ENCODE peak calls at places on chromosomes 6 and 20, in ten cellular contexts. W, I, V, D, L, F, S, J, H and Z are unnamed samples.

GRCh38 chr6:67361264-67361663 is 1273.8 kb upstream of the ADGRB3 start:
- DNase-seq in W (no peak), I (no peak), V (no peak), D (no peak), L (no peak), F (no peak), S (no peak), J (no peak), H (no peak), Z (no peak)

GRCh38 chr6:106192824-106193223 is 106.7 kb downstream of the PRDM1 start:
- DNase-seq in W (no peak), I (no peak), V (no peak), D (no peak), L (peak; percentile 66), F (no peak), S (no peak), J (no peak), H (no peak), Z (peak; percentile 4)

GRCh38 chr6:141467881-141468280 is 664.8 kb upstream of the GJE1 start:
- DNase-seq in W (no peak), I (no peak), V (no peak), D (no peak), L (peak; percentile 52), F (no peak), S (no peak), J (no peak), H (no peak), Z (peak; percentile 23)

GRCh38 chr6:151900256-151900655 is 92.8 kb downstream of the ESR1 start:
- DNase-seq in W (no peak), I (no peak), V (no peak), D (no peak), L (no peak), F (no peak), S (no peak), J (no peak), H (no peak), Z (no peak)

GRCh38 chr6:43669922-43670622 is 17.5 kb downstream of the MRPS18A start:
- DNase-seq in W (no peak), I (peak; percentile 55), V (peak; percentile 40), D (peak; percentile 43), L (no peak), F (peak; percentile 60), S (no peak), J (no peak), H (no peak), Z (no peak)

GRCh38 chr6:157381631-157382621 is 936 bp downstream of the ZDHHC14 start:
- DNase-seq in W (peak; percentile 81), I (peak; percentile 72), V (peak; percentile 77), D (no peak), L (peak; percentile 76), F (peak; percentile 83), S (peak; percentile 54), J (peak; percentile 69), H (peak; percentile 73), Z (peak; percentile 56)

GRCh38 chr20:858011-858410 is 24.5 kb downstream of the FAM110A start:
- DNase-seq in W (no peak), I (no peak), V (no peak), D (no peak), L (no peak), F (no peak), S (no peak), J (no peak), H (no peak), Z (no peak)

GRCh38 chr6:87909849-87910248 is 137.8 kb upstream of the SPACA1 start:
- DNase-seq in W (no peak), I (no peak), V (no peak), D (no peak), L (peak; percentile 86), F (no peak), S (no peak), J (no peak), H (no peak), Z (no peak)

GRCh38 chr20:32485126-32485769 is 99.9 kb downstream of the NOL4L start:
- DNase-seq in W (peak; percentile 81), I (peak; percentile 79), V (peak; percentile 94), D (peak; percentile 59), L (peak; percentile 89), F (peak; percentile 63), S (peak; percentile 61), J (peak; percentile 87), H (peak; percentile 87), Z (peak; percentile 63)

GRCh38 chr20:8299921-8300320 is 167.9 kb downstream of the PLCB1 start:
- DNase-seq in W (no peak), I (no peak), V (no peak), D (no peak), L (peak; percentile 74), F (no peak), S (no peak), J (no peak), H (no peak), Z (no peak)

GRCh38 chr20:19212524-19213502 is at the start of gene SLC24A3:
- DNase-seq in W (peak; percentile 88), I (peak; percentile 81), V (peak; percentile 86), D (peak; percentile 69), L (peak; percentile 56), F (no peak), S (no peak), J (peak; percentile 71), H (peak; percentile 68), Z (peak; percentile 63)

GRCh38 chr6:69026243-69026642 is 391.2 kb downstream of the ADGRB3 start:
- DNase-seq in W (no peak), I (no peak), V (no peak), D (no peak), L (peak; percentile 22), F (no peak), S (no peak), J (no peak), H (no peak), Z (no peak)

GRCh38 chr20:19009071-19009688 is 195.6 kb downstream of the SCP2D1 start:
- DNase-seq in W (no peak), I (no peak), V (no peak), D (no peak), L (no peak), F (no peak), S (no peak), J (no peak), H (no peak), Z (no peak)

GRCh38 chr6:12570461-12571030 is 146.0 kb upstream of the PHACTR1 start:
- DNase-seq in W (no peak), I (no peak), V (no peak), D (no peak), L (peak; percentile 85), F (no peak), S (no peak), J (no peak), H (no peak), Z (no peak)

GRCh38 chr20:13008761-13009681 is at the start of gene SPTLC3:
- DNase-seq in W (no peak), I (no peak), V (peak; percentile 77), D (no peak), L (peak; percentile 53), F (no peak), S (no peak), J (peak; percentile 62), H (peak; percentile 38), Z (no peak)

GRCh38 chr6:133487174-133487573 is 246.0 kb downstream of the EYA4 start:
- DNase-seq in W (no peak), I (no peak), V (no peak), D (no peak), L (no peak), F (no peak), S (no peak), J (no peak), H (no peak), Z (no peak)

GRCh38 chr6:89563866-89564265 is 74.7 kb downstream of the LYRM2 start:
- DNase-seq in W (no peak), I (no peak), V (no peak), D (no peak), L (no peak), F (no peak), S (no peak), J (no peak), H (no peak), Z (no peak)
- H3K27ac ChIP-seq in W (no peak overlapping the region), I (no peak overlapping the region), V (no peak overlapping the region), D (no peak overlapping the region), L (no peak overlapping the region), F (no peak overlapping the region), S (no peak overlapping the region), J (no peak overlapping the region), H (peak overlapping the region; percentile 66), Z (no peak overlapping the region)

GRCh38 chr6:129638055-129639019 is 71.6 kb downstream of the ARHGAP18 start:
- DNase-seq in W (no peak), I (no peak), V (peak; percentile 31), D (no peak), L (no peak), F (no peak), S (no peak), J (no peak), H (no peak), Z (no peak)
- H3K4me3 ChIP-seq in W (no peak overlapping the region), I (no peak overlapping the region), V (no peak overlapping the region), D (no peak overlapping the region), L (no peak overlapping the region), F (no peak overlapping the region), S (no peak overlapping the region), J (no peak overlapping the region), H (no peak overlapping the region), Z (no peak overlapping the region)

DNA sequence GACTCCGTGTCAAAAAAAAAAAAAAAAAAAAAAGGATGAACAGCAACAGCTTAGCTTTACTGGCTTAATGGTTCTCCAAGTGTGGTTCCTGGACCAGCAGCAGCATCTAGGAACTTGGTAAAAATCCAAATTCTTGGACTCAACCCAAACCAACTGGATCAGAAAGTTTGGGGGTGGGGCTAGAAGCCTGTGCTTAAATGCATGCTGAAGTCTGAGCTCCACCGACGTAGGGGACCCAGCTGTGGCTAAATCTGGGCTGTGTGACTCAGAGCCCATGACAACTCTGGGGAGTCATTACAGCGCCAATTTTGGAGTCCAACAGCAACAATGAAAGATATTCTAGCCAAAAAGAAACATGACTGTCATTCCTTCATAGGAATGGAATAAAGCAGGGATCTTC is 13.6 kb upstream of the CHD6 start:
- DNase-seq in W (peak; percentile 73), I (peak; percentile 38), V (no peak), D (no peak), L (peak; percentile 83), F (no peak), S (no peak), J (no peak), H (peak; percentile 81), Z (no peak)
- H3K27ac ChIP-seq in W (no peak overlapping the region), I (no peak overlapping the region), V (no peak overlapping the region), D (no peak overlapping the region), L (no peak overlapping the region), F (no peak overlapping the region), S (no peak overlapping the region), J (no peak overlapping the region), H (peak overlapping the region; percentile 41), Z (no peak overlapping the region)

DNA sequence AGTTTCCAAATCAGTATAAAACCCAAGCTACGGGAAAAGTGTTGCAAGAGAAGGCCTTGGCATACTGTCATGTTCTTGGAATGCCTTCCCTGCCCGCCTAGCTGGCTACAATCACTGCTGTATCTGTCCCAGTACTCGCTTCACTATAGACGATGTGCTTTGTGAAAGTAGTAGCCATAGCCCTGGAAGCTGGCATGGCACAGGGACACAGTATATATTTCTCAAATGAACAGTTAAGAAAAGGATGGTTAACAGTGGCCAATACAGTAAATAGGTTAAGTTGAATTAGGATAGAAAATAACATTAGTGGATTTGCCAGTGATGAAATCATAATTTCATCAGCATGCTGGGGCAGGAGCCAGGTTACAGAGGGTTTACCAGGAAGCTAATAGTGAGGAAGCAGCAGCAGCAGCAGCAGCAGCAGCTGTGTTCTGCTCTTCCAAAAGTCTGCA is 499.3 kb downstream of the CDKAL1 start:
- DNase-seq in W (peak; percentile 66), I (peak; percentile 51), V (peak; percentile 29), D (no peak), L (peak; percentile 94), F (no peak), S (no peak), J (no peak), H (peak; percentile 66), Z (no peak)
- H3K4me3 ChIP-seq in W (peak overlapping the region; percentile 41), I (no peak overlapping the region), V (no peak overlapping the region), D (no peak overlapping the region), L (peak overlapping the region; percentile 59), F (no peak overlapping the region), S (no peak overlapping the region), J (no peak overlapping the region), H (peak overlapping the region; percentile 15), Z (no peak overlapping the region)